ENCODE peak calls at places on chromosome 13, in six cellular contexts. F, Q, U, Y, I and K are unnamed samples.

GRCh38 chr13:45184693-45185092 is 16.2 kb downstream of the KCTD4 start:
- DNase-seq in F (no peak), Q (no peak), U (no peak), Y (no peak), I (no peak), K (no peak)

GRCh38 chr13:73481877-73482445 is 423.2 kb downstream of the KLF5 start:
- DNase-seq in F (no peak), Q (no peak), U (no peak), Y (no peak), I (no peak), K (no peak)

GRCh38 chr13:21095311-21095710 is 33.9 kb upstream of the LATS2 start:
- DNase-seq in F (no peak), Q (no peak), U (no peak), Y (no peak), I (no peak), K (no peak)

GRCh38 chr13:37047846-37048245 is 11.6 kb downstream of the SUPT20H start:
- DNase-seq in F (no peak), Q (no peak), U (no peak), Y (no peak), I (no peak), K (no peak)

GRCh38 chr13:19587635-19588300 is 26.4 kb upstream of the TPTE2 start:
- DNase-seq in F (no peak), Q (no peak), U (no peak), Y (peak; percentile 27), I (peak; percentile 56), K (peak; percentile 19)

GRCh38 chr13:47094734-47095434 is 198.0 kb upstream of the HTR2A start:
- DNase-seq in F (no peak), Q (no peak), U (no peak), Y (no peak), I (no peak), K (no peak)

GRCh38 chr13:110250258-110250891 is 56.6 kb downstream of the COL4A1 start:
- DNase-seq in F (peak; percentile 48), Q (no peak), U (no peak), Y (peak; percentile 87), I (no peak), K (no peak)

GRCh38 chr13:31119966-31120733 is 41.6 kb downstream of the HSPH1 start:
- DNase-seq in F (no peak), Q (no peak), U (no peak), Y (peak; percentile 21), I (no peak), K (no peak)

GRCh38 chr13:112725346-112726017 is 35.6 kb downstream of the ATP11A start:
- DNase-seq in F (no peak), Q (no peak), U (no peak), Y (no peak), I (peak; percentile 4), K (no peak)

GRCh38 chr13:106498571-106498970 is 36.9 kb downstream of the EFNB2 start:
- DNase-seq in F (no peak), Q (no peak), U (no peak), Y (no peak), I (no peak), K (no peak)

GRCh38 chr13:44954210-44954609 is 35.1 kb downstream of the NUFIP1 start:
- DNase-seq in F (no peak), Q (no peak), U (no peak), Y (no peak), I (no peak), K (no peak)

GRCh38 chr13:110232146-110232545 is 74.8 kb downstream of the COL4A1 start:
- DNase-seq in F (no peak), Q (no peak), U (no peak), Y (no peak), I (no peak), K (no peak)

GRCh38 chr13:77230560-77230959 is 96.3 kb downstream of the MYCBP2 start:
- DNase-seq in F (no peak), Q (no peak), U (no peak), Y (no peak), I (no peak), K (no peak)

GRCh38 chr13:51105046-51105445 is 6.0 kb downstream of the C13orf42 start:
- DNase-seq in F (no peak), Q (no peak), U (no peak), Y (no peak), I (no peak), K (no peak)

GRCh38 chr13:27562457-27562856 is 57.9 kb downstream of the LNX2 start:
- DNase-seq in F (no peak), Q (no peak), U (no peak), Y (no peak), I (no peak), K (no peak)

GRCh38 chr13:25881946-25882574 is 169.8 kb downstream of the SHISA2 start:
- DNase-seq in F (no peak), Q (no peak), U (no peak), Y (peak; percentile 74), I (no peak), K (peak; percentile 39)

GRCh38 chr13:112477070-112477619 is 101.0 kb downstream of the SPACA7 start:
- DNase-seq in F (no peak), Q (no peak), U (no peak), Y (no peak), I (no peak), K (no peak)

GRCh38 chr13:55199132-55199531 is 1941.6 kb upstream of the PRR20A start:
- DNase-seq in F (no peak), Q (no peak), U (peak; percentile 49), Y (no peak), I (no peak), K (peak; percentile 26)

GRCh38 chr13:25699056-25699455 is 327.3 kb downstream of the ATP8A2 start:
- DNase-seq in F (no peak), Q (no peak), U (no peak), Y (no peak), I (no peak), K (no peak)

GRCh38 chr13:114142137-114142550 is 9.7 kb upstream of the RASA3 start:
- DNase-seq in F (no peak), Q (peak; percentile 42), U (no peak), Y (no peak), I (no peak), K (no peak)

GRCh38 chr13:27556109-27556508 is 64.2 kb downstream of the LNX2 start:
- DNase-seq in F (no peak), Q (peak; percentile 73), U (no peak), Y (no peak), I (no peak), K (no peak)

GRCh38 chr13:100490692-100491091 is 97.9 kb downstream of the GGACT start:
- DNase-seq in F (no peak), Q (no peak), U (no peak), Y (no peak), I (no peak), K (no peak)

GRCh38 chr13:109778102-109778542 is 8.3 kb downstream of the IRS2 start:
- DNase-seq in F (no peak), Q (no peak), U (no peak), Y (peak; percentile 54), I (no peak), K (peak; percentile 23)

GRCh38 chr13:32016631-32017030 is 14.9 kb upstream of the FRY start:
- DNase-seq in F (no peak), Q (no peak), U (no peak), Y (no peak), I (no peak), K (peak; percentile 18)

GRCh38 chr13:87168390-87168789 is 502.8 kb upstream of the SLITRK5 start:
- DNase-seq in F (no peak), Q (no peak), U (no peak), Y (no peak), I (no peak), K (no peak)

GRCh38 chr13:71979616-71980015 is 112.6 kb upstream of the DACH1 start:
- DNase-seq in F (no peak), Q (no peak), U (peak; percentile 30), Y (peak; percentile 3), I (no peak), K (peak; percentile 23)

GRCh38 chr13:42108217-42108616 is 59.8 kb downstream of the DGKH start:
- DNase-seq in F (no peak), Q (no peak), U (no peak), Y (no peak), I (no peak), K (no peak)

DNA sequence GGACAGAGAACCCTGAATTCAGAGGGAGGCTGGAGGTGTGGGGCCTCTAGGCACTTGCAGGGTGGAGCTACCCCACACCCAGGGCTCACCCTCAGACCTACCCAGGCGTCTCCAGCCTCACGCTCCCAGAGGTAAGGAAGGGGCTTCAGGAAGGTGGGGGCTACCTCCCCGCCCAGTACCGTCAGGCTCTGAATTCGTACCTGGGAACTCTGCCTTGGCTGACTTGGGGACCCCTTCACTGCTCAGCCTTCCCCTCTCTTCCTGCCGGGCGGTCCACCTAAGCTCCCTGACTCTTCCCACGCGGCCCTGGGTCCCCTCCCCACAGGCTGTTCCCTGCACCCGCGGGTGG is 28.5 kb upstream of the PARP4 start:
- DNase-seq in F (no peak), Q (no peak), U (no peak), Y (no peak), I (no peak), K (no peak)
- H3K4me3 ChIP-seq in F (no peak overlapping the region), Q (no peak overlapping the region), U (peak overlapping the region; percentile 27), Y (peak overlapping the region; percentile 47), I (peak overlapping the region; percentile 40), K (no peak overlapping the region)

GRCh38 chr13:24064258-24064860 is 96.2 kb upstream of the SPATA13 start:
- DNase-seq in F (no peak), Q (no peak), U (no peak), Y (no peak), I (no peak), K (no peak)
- H3K4me1 ChIP-seq in F (peaks cover 15% of the 10 kb centered on the region), Q (no peaks in the 10 kb centered on the region), U (peaks cover 8% of the 10 kb centered on the region), Y (peaks cover 1% of the 10 kb centered on the region), I (no peaks in the 10 kb centered on the region), K (no peaks in the 10 kb centered on the region)

DNA sequence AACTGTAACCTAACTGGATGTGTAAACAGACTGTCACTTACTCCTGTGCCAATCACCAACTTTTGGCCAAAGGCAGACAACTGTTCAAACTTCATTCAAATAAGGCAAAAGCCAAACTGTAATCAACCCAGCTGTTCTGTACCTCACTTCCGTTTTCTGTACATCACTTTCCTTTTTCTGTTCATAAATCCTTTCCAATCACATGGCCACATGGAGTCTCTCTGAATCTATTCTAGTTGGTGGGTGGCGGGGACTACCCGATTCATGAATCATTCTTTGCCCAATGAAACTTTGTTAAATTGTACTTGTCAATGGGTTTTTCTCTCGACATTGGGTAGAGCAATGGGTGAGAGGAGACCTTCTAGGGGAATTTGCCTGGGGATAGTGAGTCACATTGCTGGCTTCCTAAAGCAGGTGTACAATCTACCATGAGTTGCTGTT is 178.3 kb upstream of the RFC3 start:
- DNase-seq in F (no peak), Q (no peak), U (no peak), Y (no peak), I (no peak), K (no peak)
- H3K27ac ChIP-seq in F (peak overlapping the region; percentile 54), Q (no peak overlapping the region), U (no peak overlapping the region), Y (no peak overlapping the region), I (no peak overlapping the region), K (peak overlapping the region; percentile 35)

GRCh38 chr13:35469781-35470380 is 6.6 kb downstream of the MAB21L1 start:
- DNase-seq in F (no peak), Q (no peak), U (no peak), Y (no peak), I (no peak), K (no peak)
- H3K4me3 ChIP-seq in F (peak overlapping the region; percentile 47), Q (no peak overlapping the region), U (no peak overlapping the region), Y (no peak overlapping the region), I (no peak overlapping the region), K (no peak overlapping the region)

GRCh38 chr13:98089246-98089645 is 53.6 kb upstream of the FARP1 start:
- DNase-seq in F (no peak), Q (no peak), U (no peak), Y (peak; percentile 47), I (no peak), K (no peak)
- H3K4me1 ChIP-seq in F (no peaks in the 10 kb centered on the region), Q (no peaks in the 10 kb centered on the region), U (no peaks in the 10 kb centered on the region), Y (no peaks in the 10 kb centered on the region), I (no peaks in the 10 kb centered on the region), K (no peaks in the 10 kb centered on the region)